ENCODE peak calls at places on chromosome X, in seven cellular contexts. X, L, C, J, W, Q and I are unnamed samples.

GRCh38 chrX:40096395-40097091 is 1.2 kb downstream of the BCOR start:
- DNase-seq in X (no peak), L (peak; percentile 57), C (peak; percentile 32), J (peak; percentile 61), W (no peak), Q (peak; percentile 41), I (peak; percentile 87)

GRCh38 chrX:151488677-151489076 is 74.8 kb upstream of the PASD1 start:
- DNase-seq in X (peak; percentile 2), L (no peak), C (no peak), J (peak; percentile 39), W (no peak), Q (peak; percentile 5), I (no peak)

GRCh38 chrX:40852573-40852972 is 117.2 kb upstream of the MED14 start:
- DNase-seq in X (no peak), L (no peak), C (no peak), J (peak; percentile 48), W (no peak), Q (no peak), I (no peak)

GRCh38 chrX:68881911-68882310 is 53.1 kb downstream of the EFNB1 start:
- DNase-seq in X (no peak), L (no peak), C (no peak), J (no peak), W (no peak), Q (no peak), I (no peak)

GRCh38 chrX:37860731-37861130 is 13.4 kb upstream of the DYNLT3 start:
- DNase-seq in X (no peak), L (peak; percentile 8), C (no peak), J (no peak), W (no peak), Q (no peak), I (no peak)

GRCh38 chrX:56728752-56729151 is 291 bp upstream of the NBDY start:
- DNase-seq in X (no peak), L (peak; percentile 37), C (no peak), J (no peak), W (no peak), Q (peak; percentile 19), I (no peak)

GRCh38 chrX:115364625-115365024 is 75.1 kb downstream of the LUZP4 start:
- DNase-seq in X (no peak), L (no peak), C (peak; percentile 21), J (no peak), W (no peak), Q (no peak), I (no peak)

GRCh38 chrX:2584216-2584615 is 83.4 kb upstream of the DHRSX start:
- DNase-seq in X (no peak), L (no peak), C (no peak), J (peak; percentile 40), W (no peak), Q (no peak), I (no peak)

GRCh38 chrX:23365541-23365940 is 30.9 kb downstream of the PTCHD1 start:
- DNase-seq in X (no peak), L (no peak), C (no peak), J (no peak), W (no peak), Q (no peak), I (no peak)

GRCh38 chrX:133794151-133794550 is 191.2 kb downstream of the GPC3 start:
- DNase-seq in X (no peak), L (no peak), C (no peak), J (no peak), W (no peak), Q (no peak), I (no peak)

GRCh38 chrX:11886745-11887144 is 128.7 kb downstream of the MSL3 start:
- DNase-seq in X (no peak), L (peak; percentile 37), C (no peak), J (no peak), W (no peak), Q (peak; percentile 70), I (no peak)

GRCh38 chrX:129772796-129773431 is 6.8 kb upstream of the SASH3 start:
- DNase-seq in X (no peak), L (no peak), C (no peak), J (no peak), W (no peak), Q (no peak), I (peak; percentile 92)

GRCh38 chrX:32421266-32421665 is 790.1 kb downstream of the DMD start:
- DNase-seq in X (no peak), L (no peak), C (no peak), J (no peak), W (no peak), Q (no peak), I (no peak)

GRCh38 chrX:107205770-107206696 is at the start of the genes DNAAF6 and NUP62CL:
- DNase-seq in X (peak; percentile 76), L (peak; percentile 31), C (peak; percentile 89), J (peak; percentile 91), W (no peak), Q (peak; percentile 69), I (peak; percentile 65)

GRCh38 chrX:45771114-45771513 is 570.4 kb upstream of the DIPK2B start:
- DNase-seq in X (no peak), L (peak; percentile 79), C (no peak), J (no peak), W (no peak), Q (peak; percentile 93), I (no peak)

GRCh38 chrX:41384041-41384705 is 50.2 kb downstream of the DDX3X start:
- DNase-seq in X (no peak), L (peak; percentile 90), C (no peak), J (no peak), W (no peak), Q (peak; percentile 65), I (peak; percentile 63)

GRCh38 chrX:104130808-104131207 is 18.5 kb downstream of the ZCCHC18 start:
- DNase-seq in X (no peak), L (no peak), C (no peak), J (no peak), W (no peak), Q (no peak), I (no peak)

GRCh38 chrX:31165241-31166035 is 93.6 kb upstream of the FTHL17 start:
- DNase-seq in X (no peak), L (peak; percentile 73), C (no peak), J (no peak), W (no peak), Q (no peak), I (no peak)

GRCh38 chrX:150575415-150575814 is 7.0 kb downstream of the MTM1 start:
- DNase-seq in X (no peak), L (peak; percentile 13), C (no peak), J (no peak), W (no peak), Q (peak; percentile 96), I (no peak)

GRCh38 chrX:20063716-20064351 is 52.9 kb downstream of the MAP7D2 start:
- DNase-seq in X (no peak), L (peak; percentile 2), C (no peak), J (no peak), W (no peak), Q (peak; percentile 16), I (peak; percentile 41)

GRCh38 chrX:48512371-48512935 is 3.7 kb downstream of the PORCN start:
- DNase-seq in X (no peak), L (no peak), C (no peak), J (no peak), W (no peak), Q (no peak), I (no peak)

GRCh38 chrX:73214366-73215094 is at the start of gene NAP1L2:
- DNase-seq in X (peak; percentile 65), L (peak; percentile 6), C (no peak), J (peak; percentile 69), W (peak; percentile 75), Q (peak; percentile 62), I (no peak)

GRCh38 chrX:1507511-1508463 is 29.2 kb downstream of the P2RY8 start:
- DNase-seq in X (no peak), L (no peak), C (no peak), J (no peak), W (no peak), Q (peak; percentile 15), I (peak; percentile 82)

GRCh38 chrX:46184749-46185148 is 360.5 kb downstream of the ZNF674 start:
- DNase-seq in X (no peak), L (no peak), C (no peak), J (no peak), W (no peak), Q (peak; percentile 87), I (no peak)

GRCh38 chrX:17511556-17511955 is 136.6 kb downstream of the NHS start:
- DNase-seq in X (no peak), L (no peak), C (no peak), J (no peak), W (no peak), Q (no peak), I (no peak)

GRCh38 chrX:133434197-133434820 is 19.0 kb upstream of the GPC4 start:
- DNase-seq in X (no peak), L (no peak), C (no peak), J (no peak), W (no peak), Q (no peak), I (no peak)

GRCh38 chrX:69531031-69531755 is 27.1 kb downstream of the NALF2 start:
- DNase-seq in X (no peak), L (no peak), C (no peak), J (no peak), W (no peak), Q (no peak), I (no peak)

GRCh38 chrX:73390628-73391567 is 56.0 kb upstream of the CDX4 start:
- DNase-seq in X (no peak), L (no peak), C (no peak), J (no peak), W (no peak), Q (no peak), I (no peak)

GRCh38 chrX:1661048-1661921 is 46.4 kb downstream of the ASMT start:
- DNase-seq in X (no peak), L (no peak), C (no peak), J (peak; percentile 98), W (no peak), Q (peak; percentile 12), I (peak; percentile 95)

GRCh38 chrX:51487960-51488267 is 8.5 kb downstream of the NUDT11 start:
- DNase-seq in X (no peak), L (no peak), C (no peak), J (no peak), W (no peak), Q (no peak), I (no peak)

GRCh38 chrX:17377047-17377692 is 2.2 kb downstream of the NHS start:
- DNase-seq in X (peak; percentile 35), L (peak; percentile 38), C (peak; percentile 20), J (peak; percentile 55), W (no peak), Q (peak; percentile 84), I (no peak)

GRCh38 chrX:46582964-46583363 is 9.4 kb downstream of the CHST7 start:
- DNase-seq in X (no peak), L (peak; percentile 81), C (no peak), J (no peak), W (peak; percentile 45), Q (peak; percentile 88), I (no peak)

GRCh38 chrX:38538134-38538533 is 23.2 kb upstream of the TSPAN7 start:
- DNase-seq in X (no peak), L (no peak), C (no peak), J (no peak), W (no peak), Q (no peak), I (no peak)

GRCh38 chrX:21691512-21692018 is 33.4 kb upstream of the KLHL34 start:
- DNase-seq in X (no peak), L (no peak), C (no peak), J (no peak), W (no peak), Q (peak; percentile 28), I (no peak)

GRCh38 chrX:117376460-117376859 is 740.1 kb downstream of the KLHL13 start:
- DNase-seq in X (no peak), L (no peak), C (no peak), J (no peak), W (no peak), Q (peak; percentile 20), I (no peak)

GRCh38 chrX:74521961-74522833 is 92.2 kb downstream of the RLIM start:
- DNase-seq in X (no peak), L (peak; percentile 79), C (no peak), J (no peak), W (no peak), Q (no peak), I (no peak)

GRCh38 chrX:136828830-136829229 is 48.1 kb upstream of the ARHGEF6 start:
- DNase-seq in X (no peak), L (no peak), C (no peak), J (no peak), W (no peak), Q (no peak), I (no peak)

GRCh38 chrX:11438767-11439166 is 145.6 kb downstream of the AMELX start:
- DNase-seq in X (no peak), L (peak; percentile 67), C (no peak), J (no peak), W (no peak), Q (no peak), I (no peak)